ENCODE peak calls at places on chromosomes 2 and 18, in four cellular contexts. K, A, H and W are unnamed samples.

GRCh38 chr2:29627366-29627765 is 294.0 kb downstream of the ALK start:
- DNase-seq in K (peak), A (peak), H (no peak), W (no peak)

GRCh38 chr2:71938108-71938507 is 209.6 kb downstream of the CYP26B1 start:
- DNase-seq in K (no peak), A (no peak), H (no peak), W (no peak)

GRCh38 chr2:79359419-79359818 is 153.4 kb upstream of the CTNNA2 start:
- DNase-seq in K (no peak), A (no peak), H (no peak), W (no peak)

GRCh38 chr2:176911-177310 is 86.9 kb downstream of the SH3YL1 start:
- DNase-seq in K (no peak), A (no peak), H (peak), W (no peak)

GRCh38 chr2:85243101-85244072 is 84.4 kb downstream of the TGOLN2 start:
- DNase-seq in K (no peak), A (no peak), H (no peak), W (peak)

GRCh38 chr2:226424971-226425370 is 374.6 kb downstream of the IRS1 start:
- DNase-seq in K (peak), A (no peak), H (no peak), W (no peak)

GRCh38 chr2:172213116-172213515 is 110.4 kb upstream of the DLX2 start:
- DNase-seq in K (no peak), A (no peak), H (no peak), W (no peak)

GRCh38 chr18:58754544-58755068 is 83.3 kb downstream of the MALT1 start:
- DNase-seq in K (no peak), A (no peak), H (no peak), W (no peak)

GRCh38 chr2:196360650-196361049 is 189.3 kb upstream of the STK17B start:
- DNase-seq in K (no peak), A (no peak), H (no peak), W (no peak)

GRCh38 chr2:69559696-69560482 is 83.7 kb downstream of the AAK1 start:
- DNase-seq in K (peak), A (peak), H (peak), W (peak)

GRCh38 chr18:61419763-61420162 is 86.5 kb downstream of the CDH20 start:
- DNase-seq in K (no peak), A (no peak), H (no peak), W (no peak)

GRCh38 chr2:74181739-74182138 is 3.1 kb upstream of the MOB1A start:
- DNase-seq in K (no peak), A (peak), H (no peak), W (no peak)

GRCh38 chr18:24293254-24293653 is 104.4 kb downstream of the OSBPL1A start:
- DNase-seq in K (no peak), A (no peak), H (no peak), W (no peak)